ENCODE peak calls at places on chromosomes 12 and 14, in ten cellular contexts. D is hepatocyte, R is A549, W is nephron progenitor cell, T is HFFc6, H is suprapubic skin, O is tibial artery, N is choroid plexus epithelial cell, B is neural progenitor cell, X is heart left ventricle. Z is an unnamed sample.

GRCh38 chr12:112126000-112126431 is 656 bp downstream of the TRAFD1 start:
- DNase-seq in B (peak), W (no peak), T (no peak), X (no peak), O (no peak), D (no peak), R (no peak), H (peak), N (no peak), Z (no peak)

GRCh38 chr12:7060353-7060954 is at the start of gene C1S:
- DNase-seq in O (peak), X (peak), B (peak), R (peak), W (peak), H (peak), D (peak), T (peak), N (peak), Z (peak)

GRCh38 chr14:21070610-21071224 is 613 bp downstream of the ARHGEF40 start:
- DNase-seq in O (peak), X (peak), R (peak), H (no peak), W (peak), T (peak), B (peak), D (peak), N (peak), Z (peak)

GRCh38 chr12:93591137-93591868 is 18.8 kb downstream of the SOCS2 start:
- DNase-seq in B (peak), H (peak), O (peak), N (peak), R (peak), D (peak), W (peak), X (peak), T (peak), Z (peak)

GRCh38 chr14:89425931-89426330 is 8.9 kb upstream of the FOXN3 start:
- DNase-seq in O (peak), B (no peak), R (no peak), X (no peak), D (peak), T (peak), W (no peak), H (no peak), N (peak), Z (no peak)

GRCh38 chr12:48788522-48788851 is 402 bp downstream of the ADCY6 start:
- DNase-seq in N (no peak), X (no peak), W (no peak), O (no peak), H (no peak), B (no peak), T (no peak), D (no peak), R (no peak), Z (no peak)

GRCh38 chr14:99352688-99353280 is 80.8 kb upstream of the BCL11B start:
- DNase-seq in D (no peak), N (no peak), R (no peak), X (no peak), B (no peak), H (no peak), O (no peak), W (no peak), T (no peak), Z (no peak)

GRCh38 chr14:58572092-58572853 is 65.5 kb upstream of the DACT1 start:
- DNase-seq in B (peak), D (peak), X (no peak), O (no peak), R (peak), T (peak), H (no peak), N (peak), W (peak), Z (no peak)

GRCh38 chr12:106301241-106301610 is 1.3 kb upstream of the TCP11L2 start:
- DNase-seq in O (no peak), R (no peak), X (no peak), D (no peak), W (no peak), H (no peak), B (no peak), N (peak), T (no peak), Z (no peak)

GRCh38 chr12:111428728-111429175 is 23.0 kb downstream of the SH2B3 start:
- DNase-seq in N (no peak), H (peak), B (no peak), W (no peak), D (no peak), X (peak), R (no peak), O (no peak), T (no peak), Z (no peak)

GRCh38 chr12:105986779-105987686 is 151.7 kb downstream of the NUAK1 start:
- DNase-seq in O (no peak), W (no peak), B (no peak), D (peak), N (peak), H (no peak), T (peak), R (no peak), X (no peak), Z (no peak)

GRCh38 chr14:86774916-86775315 is 1218.1 kb downstream of the GALC start:
- DNase-seq in W (no peak), D (no peak), X (no peak), B (no peak), T (no peak), H (no peak), O (no peak), N (no peak), R (no peak), Z (no peak)

GRCh38 chr14:91300283-91300841 is 55.9 kb upstream of the GPR68 start:
- DNase-seq in N (no peak), R (no peak), H (no peak), D (no peak), T (no peak), W (no peak), O (no peak), X (no peak), B (no peak), Z (no peak)

GRCh38 chr14:23121401-23121800 is 2.3 kb upstream of the CEBPE start:
- DNase-seq in N (peak), W (peak), T (peak), H (no peak), B (peak), R (no peak), O (peak), X (no peak), D (peak), Z (no peak)

GRCh38 chr12:128543493-128543892 is 276.5 kb downstream of the TMEM132C start:
- DNase-seq in H (no peak), O (no peak), B (peak), R (no peak), W (no peak), N (no peak), D (no peak), X (no peak), T (no peak), Z (no peak)

GRCh38 chr12:124567035-124567672 is at the start of gene NCOR2:
- DNase-seq in W (peak), N (peak), T (no peak), R (no peak), B (peak), X (no peak), D (no peak), H (no peak), O (no peak), Z (peak)

GRCh38 chr14:20524027-20524426 is 18.7 kb downstream of the RNASE10 start:
- DNase-seq in T (no peak), W (no peak), D (no peak), O (no peak), B (no peak), R (no peak), N (no peak), H (no peak), X (no peak), Z (no peak)

GRCh38 chr12:106903241-106903950 is 52.3 kb upstream of the TMEM263 start:
- DNase-seq in W (peak), H (peak), O (peak), B (peak), R (peak), X (peak), T (peak), N (peak), D (peak), Z (peak)

GRCh38 chr12:83826112-83826511 is 1086.5 kb downstream of the SLC6A15 start:
- DNase-seq in H (no peak), B (peak), O (no peak), R (no peak), X (peak), W (peak), T (peak), D (peak), N (peak), Z (peak)

GRCh38 chr12:47930634-47931033 is 25.8 kb upstream of the VDR start:
- DNase-seq in N (no peak), W (no peak), D (no peak), O (no peak), B (no peak), H (no peak), R (no peak), T (no peak), X (no peak), Z (no peak)

GRCh38 chr14:51087024-51087423 is 7.9 kb downstream of the TRIM9 start:
- DNase-seq in B (no peak), X (peak), R (peak), O (no peak), N (no peak), H (no peak), T (no peak), D (peak), W (no peak), Z (peak)

GRCh38 chr12:100987552-100988277 is 193.1 kb downstream of the ANO4 start:
- DNase-seq in B (peak), W (peak), N (peak), X (no peak), R (peak), O (no peak), H (no peak), T (peak), D (peak), Z (peak)

GRCh38 chr12:52296572-52297215 is 5.4 kb upstream of the KRT81 start:
- DNase-seq in D (no peak), X (no peak), W (no peak), H (peak), B (no peak), T (no peak), R (no peak), N (no peak), O (no peak), Z (no peak)

GRCh38 chr12:70430400-70430799 is 64.3 kb downstream of the KCNMB4 start:
- DNase-seq in B (no peak), W (no peak), O (no peak), H (no peak), D (no peak), R (no peak), N (no peak), T (no peak), X (no peak), Z (no peak)

GRCh38 chr14:39467889-39468524 is 35.8 kb upstream of the FBXO33 start:
- DNase-seq in X (no peak), W (peak), R (no peak), D (peak), T (peak), B (peak), O (no peak), H (no peak), N (peak), Z (peak)

GRCh38 chr12:64102339-64102738 is 119.8 kb downstream of the KICS2 start:
- DNase-seq in B (no peak), X (no peak), W (no peak), O (no peak), T (peak), D (no peak), N (no peak), R (no peak), H (no peak), Z (no peak)

GRCh38 chr14:70036665-70037064 is 152.1 kb downstream of the SLC8A3 start:
- DNase-seq in N (peak), H (no peak), D (no peak), W (peak), B (peak), T (no peak), O (no peak), R (no peak), X (no peak), Z (no peak)

GRCh38 chr12:124432376-124432775 is 135.0 kb downstream of the NCOR2 start:
- DNase-seq in R (no peak), X (peak), T (no peak), D (no peak), O (no peak), W (no peak), B (no peak), N (peak), H (no peak), Z (no peak)

GRCh38 chr12:77925536-77926108 is 94.9 kb downstream of the NAV3 start:
- DNase-seq in N (peak), R (peak), W (peak), X (peak), D (peak), T (peak), B (peak), O (peak), H (peak), Z (peak)
- TF ChIP-seq CTCF in N (peak), R (peak), W (peak), X (peak), D (peak), T (peak), B (peak), O (peak), H (peak), Z (peak)

GRCh38 chr14:103002578-103003350 is 54.6 kb downstream of the CDC42BPB start:
- DNase-seq in N (no peak), X (no peak), T (no peak), D (no peak), W (no peak), B (no peak), O (peak), R (no peak), H (no peak), Z (no peak)
- TF ChIP-seq CTCF in N (peak), X (no peak), T (peak), D (no peak), W (no peak), B (peak), O (no peak), R (no peak), H (no peak), Z (no peak)

DNA sequence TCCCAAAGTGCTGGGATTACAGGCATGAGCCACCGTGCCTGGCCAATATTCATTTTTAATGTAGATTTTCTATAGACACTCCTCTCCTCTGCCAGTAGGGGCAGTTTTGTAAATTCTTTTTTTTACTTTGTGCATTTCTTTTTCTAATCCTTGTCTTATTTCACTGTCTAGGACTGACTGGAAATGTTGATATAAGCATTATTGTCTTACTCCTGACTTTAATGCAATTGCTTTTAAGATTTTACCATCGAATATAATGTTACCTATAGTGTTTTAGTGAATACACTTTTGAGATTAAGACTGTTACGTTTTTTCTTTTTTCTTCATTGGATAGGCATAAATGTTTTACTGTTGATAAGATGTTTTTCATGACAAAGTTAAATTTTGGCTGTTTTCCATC is 35.4 kb upstream of the EMP1 start:
- DNase-seq in O (no peak), N (no peak), B (no peak), H (no peak), W (no peak), R (no peak), T (no peak), X (no peak), D (no peak), Z (no peak)
- TF ChIP-seq CTCF in O (no peak), N (peak), B (peak), H (peak), W (peak), R (no peak), T (peak), X (no peak), D (peak), Z (peak)

DNA sequence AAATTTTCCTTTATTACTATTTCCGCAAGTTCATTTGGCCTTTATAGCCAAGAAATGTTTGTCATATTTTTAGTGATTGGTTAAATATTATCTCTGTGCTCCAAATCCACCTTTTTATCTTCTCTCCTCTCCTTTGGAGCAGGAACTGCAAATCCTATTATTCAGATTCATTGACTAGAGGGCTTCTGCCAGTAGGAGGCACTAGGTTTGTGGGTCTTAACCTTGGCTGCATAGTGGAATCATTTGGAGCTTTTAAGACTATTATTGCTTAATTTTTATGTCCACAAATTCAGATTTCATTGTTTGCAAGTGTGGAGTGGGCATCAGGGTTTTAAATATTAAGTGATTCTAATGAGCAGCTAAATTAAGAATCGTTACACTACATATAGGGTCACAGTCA is 75.3 kb upstream of the SYT10 start:
- DNase-seq in B (peak), H (no peak), W (no peak), N (peak), R (no peak), O (no peak), T (no peak), X (no peak), D (no peak), Z (no peak)
- TF ChIP-seq CTCF in B (peak), H (no peak), W (peak), N (no peak), R (no peak), O (no peak), T (no peak), X (no peak), D (peak), Z (no peak)

GRCh38 chr12:113424915-113425823 is 3.0 kb downstream of the SDSL start:
- DNase-seq in W (peak), N (peak), H (no peak), B (peak), T (peak), O (no peak), X (no peak), R (peak), D (peak), Z (peak)
- TF ChIP-seq CTCF in W (peak), N (peak), H (peak), B (peak), T (peak), O (peak), X (peak), R (peak), D (peak), Z (peak)

DNA sequence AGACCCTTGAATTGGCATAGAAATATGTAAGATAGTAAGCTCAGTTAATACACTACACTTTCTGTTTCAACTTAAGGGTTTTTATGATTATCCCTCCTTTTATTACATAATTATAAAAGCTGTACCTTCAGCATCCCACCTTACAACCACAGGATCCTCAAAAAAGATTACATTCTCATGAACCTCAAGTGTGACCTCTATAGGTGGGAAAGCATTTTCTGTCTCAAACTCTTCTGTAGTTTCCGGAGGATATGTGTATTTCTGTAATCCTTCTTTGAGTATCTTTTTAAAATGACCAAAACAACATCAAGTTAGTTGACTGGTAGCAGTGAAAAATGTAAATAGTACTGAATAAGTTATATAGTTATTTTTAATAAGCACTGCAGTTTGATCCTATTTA is 75.9 kb downstream of the DNAI7 start:
- DNase-seq in D (no peak), X (no peak), B (no peak), R (no peak), N (peak), H (no peak), O (no peak), W (no peak), T (no peak), Z (no peak)
- TF ChIP-seq CTCF in D (peak), X (no peak), B (peak), R (no peak), N (peak), H (no peak), O (no peak), W (peak), T (peak), Z (no peak)

GRCh38 chr12:24012528-24012927 is 63.1 kb upstream of the SOX5 start:
- DNase-seq in H (no peak), B (no peak), N (peak), O (no peak), W (no peak), T (no peak), X (no peak), R (no peak), D (peak), Z (no peak)
- TF ChIP-seq CTCF in H (no peak), B (peak), N (peak), O (no peak), W (no peak), T (no peak), X (no peak), R (no peak), D (peak), Z (no peak)

GRCh38 chr14:103543140-103543539 is 14.1 kb downstream of the TRMT61A start:
- DNase-seq in T (no peak), H (no peak), N (no peak), O (no peak), B (no peak), X (peak), R (no peak), D (no peak), W (no peak), Z (no peak)

GRCh38 chr14:103541494-103541943 is 12.5 kb downstream of the TRMT61A start:
- DNase-seq in T (no peak), H (no peak), W (no peak), O (no peak), B (no peak), X (peak), R (no peak), D (no peak), N (no peak), Z (no peak)

GRCh38 chr14:103541944-103542544 is 13.0 kb downstream of the TRMT61A start:
- DNase-seq in B (peak), X (peak), N (no peak), O (no peak), T (no peak), H (no peak), R (no peak), D (no peak), W (no peak), Z (no peak)

GRCh38 chr14:103543721-103544626 is 15.0 kb downstream of the TRMT61A start:
- DNase-seq in X (peak), H (no peak), T (no peak), O (peak), R (no peak), B (peak), D (no peak), N (no peak), W (no peak), Z (no peak)

DNA sequence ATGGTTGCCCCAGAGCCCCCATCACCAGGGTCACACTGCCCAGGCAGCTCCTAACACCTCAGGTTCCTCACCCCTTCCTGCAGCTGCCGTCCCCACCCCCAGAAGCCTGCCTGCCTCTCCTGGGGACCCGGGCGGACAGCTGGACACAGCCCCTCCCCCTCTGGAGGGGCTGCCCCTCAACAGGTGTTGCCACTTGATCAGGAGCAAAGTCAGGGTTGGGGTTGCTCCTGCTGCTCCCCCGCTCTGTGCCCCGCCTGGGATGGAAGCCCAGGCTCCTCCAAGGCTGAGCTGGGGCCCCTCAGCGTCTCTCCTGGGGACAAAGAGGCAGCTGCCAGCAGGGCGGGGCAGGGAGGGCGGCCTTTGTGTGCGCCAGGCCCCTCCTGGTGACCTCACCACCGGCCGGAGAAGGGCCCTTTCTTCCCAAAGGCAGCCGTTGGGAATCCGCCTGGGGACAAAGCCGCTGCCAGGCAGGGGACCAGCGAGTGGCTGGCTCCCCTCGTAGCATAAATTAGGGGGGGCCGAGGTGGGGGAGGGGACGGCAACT is 13.6 kb downstream of the TRMT61A start:
- DNase-seq in X (peak), R (no peak), T (no peak), O (peak), H (no peak), D (peak), B (peak), W (peak), N (no peak), Z (peak)
- TF ChIP-seq CTCF in X (no peak), R (no peak), T (no peak), O (no peak), H (no peak), D (no peak), B (no peak), W (no peak), N (no peak), Z (no peak)

DNA sequence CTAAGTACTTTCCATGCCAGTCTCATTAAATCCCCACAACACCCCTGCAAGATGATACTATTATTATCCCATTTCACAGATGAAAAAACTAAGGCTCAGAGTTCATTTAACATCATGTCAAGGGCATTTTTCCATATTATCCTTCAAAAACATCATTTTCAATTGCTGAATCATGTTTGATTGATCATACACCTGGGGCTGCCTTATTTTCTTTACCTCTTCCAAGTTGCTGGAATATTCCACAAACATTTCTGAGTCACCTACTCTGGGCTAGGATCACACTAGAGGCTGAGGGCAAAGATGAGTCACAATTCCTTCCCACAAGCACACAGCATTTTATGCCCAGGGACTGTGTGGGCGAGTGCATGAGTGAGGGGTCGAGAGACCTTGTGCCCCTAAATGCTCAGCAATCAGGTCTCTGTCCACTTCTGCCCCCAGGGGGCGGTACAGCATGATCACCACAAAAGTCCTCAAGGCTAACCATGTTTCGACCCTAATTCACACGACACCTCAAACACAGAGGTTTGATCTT is 14.1 kb upstream of the TMEM119 start:
- DNase-seq in B (peak), X (no peak), R (peak), O (no peak), W (peak), N (peak), T (peak), D (peak), H (no peak), Z (peak)
- TF ChIP-seq CTCF in B (peak), X (no peak), R (peak), O (peak), W (peak), N (peak), T (peak), D (peak), H (peak), Z (no peak)

Z was measured in Calu3.